ENCODE peak calls at places on chromosomes 13 and 19, in nine cellular contexts. S, X, F, Y, H, P, Q, C and V are unnamed samples.

GRCh38 chr13:65497265-65497664 is 1732.9 kb downstream of the PCDH9 start:
- DNase-seq in F (no peak), X (no peak), S (no peak), C (no peak), P (no peak), Y (no peak), Q (no peak), H (no peak), V (no peak)

GRCh38 chr13:30477346-30478235 is 11.9 kb upstream of the HMGB1 start:
- DNase-seq in C (no peak), P (no peak), Y (no peak), X (no peak), F (no peak), H (no peak), Q (no peak), S (no peak), V (no peak)

GRCh38 chr13:113741101-113741731 is 17.8 kb upstream of the TMEM255B start:
- DNase-seq in F (no peak), S (no peak), H (no peak), Y (no peak), Q (no peak), X (no peak), C (no peak), P (no peak), V (no peak)

GRCh38 chr13:111304041-111304544 is 16.3 kb upstream of the TEX29 start:
- DNase-seq in P (no peak), X (no peak), S (no peak), C (no peak), Q (no peak), Y (no peak), F (peak), H (no peak), V (peak)

GRCh38 chr19:18308948-18309325 is 13.9 kb downstream of the LSM4 start:
- DNase-seq in Y (no peak), H (no peak), X (no peak), P (peak), Q (no peak), F (no peak), C (no peak), S (no peak), V (no peak)

GRCh38 chr19:50387176-50387867 is 3.2 kb downstream of the POLD1 start:
- DNase-seq in S (no peak), H (peak), C (no peak), P (no peak), Q (no peak), X (no peak), F (no peak), Y (no peak), V (no peak)

GRCh38 chr13:70203661-70204229 is 95.5 kb upstream of the KLHL1 start:
- DNase-seq in X (no peak), C (no peak), P (no peak), F (no peak), H (no peak), Q (no peak), Y (no peak), S (no peak), V (no peak)

GRCh38 chr13:72403396-72404010 is 323.9 kb downstream of the MZT1 start:
- DNase-seq in P (no peak), S (no peak), X (no peak), Q (no peak), Y (no peak), F (no peak), H (no peak), C (no peak), V (no peak)

GRCh38 chr13:51315658-51316057 is 23.8 kb upstream of the SERPINE3 start:
- DNase-seq in C (no peak), S (no peak), Y (no peak), Q (no peak), P (no peak), H (no peak), F (no peak), X (no peak), V (no peak)

GRCh38 chr13:32791545-32792172 is 205.4 kb downstream of the PDS5B start:
- DNase-seq in P (no peak), S (no peak), F (no peak), X (peak), H (no peak), C (no peak), Q (no peak), Y (no peak), V (no peak)

DNA sequence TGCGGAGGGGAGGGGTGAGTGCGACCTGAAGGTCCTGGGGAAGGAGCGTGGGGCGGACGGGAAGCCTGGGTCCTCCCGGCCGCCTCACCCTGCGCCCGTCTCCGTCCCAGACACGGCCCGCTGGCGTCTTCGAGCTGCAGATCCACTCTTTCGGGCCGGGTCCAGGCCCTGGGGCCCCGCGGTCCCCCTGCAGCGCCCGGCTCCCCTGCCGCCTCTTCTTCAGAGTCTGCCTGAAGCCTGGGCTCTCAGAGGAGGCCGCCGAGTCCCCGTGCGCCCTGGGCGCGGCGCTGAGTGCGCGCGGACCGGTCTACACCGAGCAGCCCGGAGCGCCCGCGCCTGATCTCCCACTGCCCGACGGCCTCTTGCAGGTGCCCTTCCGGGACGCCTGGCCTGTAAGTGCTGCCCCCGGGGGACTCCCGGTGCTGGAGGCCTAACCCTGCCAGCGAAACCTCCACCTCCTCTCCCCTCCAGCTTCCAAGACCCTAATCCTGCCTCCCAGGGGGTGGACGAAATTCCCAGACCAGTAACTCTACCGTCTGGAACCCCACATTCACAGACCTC is 415 bp downstream of the DLL3 start:
- DNase-seq in F (no peak), S (peak), X (no peak), P (no peak), C (no peak), Q (no peak), Y (no peak), H (no peak), V (no peak)
- H3K4me3 ChIP-seq in F (no peak), S (peak), X (peak), P (no peak), C (no peak), Q (no peak), Y (no peak), H (no peak), V (no peak)

GRCh38 chr19:47228937-47229673 is 1.9 kb downstream of the BBC3 start:
- DNase-seq in C (no peak), Y (peak), Q (no peak), F (peak), P (peak), X (no peak), H (peak), S (no peak), V (no peak)
- TF ChIP-seq EP300 in C (no peak), Y (no peak), Q (no peak), F (no peak), P (no peak), X (no peak), H (no peak), S (no peak), V (no peak)

DNA sequence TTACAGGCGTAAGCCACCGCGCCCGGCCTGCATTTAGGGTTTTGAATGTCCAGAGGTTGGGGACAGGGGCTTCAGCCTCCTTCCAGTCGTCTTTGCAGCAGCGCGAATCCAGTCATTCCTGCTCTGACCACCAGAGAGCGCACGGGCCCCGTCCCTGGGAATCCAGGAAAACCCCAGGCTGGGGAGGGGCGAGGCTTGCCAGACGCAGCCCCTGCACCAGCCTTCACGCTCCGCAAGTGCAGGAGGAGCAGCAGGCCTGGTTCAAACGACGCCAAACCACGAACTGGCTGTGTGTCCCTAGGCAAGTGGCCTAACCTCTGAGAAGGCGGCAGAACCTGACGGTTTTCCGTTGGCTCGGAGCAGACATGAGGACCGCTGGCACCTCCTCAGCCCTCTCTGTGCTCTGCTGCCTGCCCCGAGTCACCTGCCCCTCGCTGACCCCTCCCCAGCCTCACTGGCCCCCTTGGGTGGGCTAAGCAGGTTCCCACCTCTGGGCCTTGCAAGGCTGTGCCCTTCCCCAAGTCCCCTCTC is 2.0 kb upstream of the RNF126 start:
- DNase-seq in S (peak), F (peak), Q (no peak), P (peak), H (peak), C (peak), X (peak), Y (peak), V (peak)
- H3K4me3 ChIP-seq in S (no peak), F (no peak), Q (peak), P (no peak), H (peak), C (no peak), X (no peak), Y (peak), V (no peak)

DNA sequence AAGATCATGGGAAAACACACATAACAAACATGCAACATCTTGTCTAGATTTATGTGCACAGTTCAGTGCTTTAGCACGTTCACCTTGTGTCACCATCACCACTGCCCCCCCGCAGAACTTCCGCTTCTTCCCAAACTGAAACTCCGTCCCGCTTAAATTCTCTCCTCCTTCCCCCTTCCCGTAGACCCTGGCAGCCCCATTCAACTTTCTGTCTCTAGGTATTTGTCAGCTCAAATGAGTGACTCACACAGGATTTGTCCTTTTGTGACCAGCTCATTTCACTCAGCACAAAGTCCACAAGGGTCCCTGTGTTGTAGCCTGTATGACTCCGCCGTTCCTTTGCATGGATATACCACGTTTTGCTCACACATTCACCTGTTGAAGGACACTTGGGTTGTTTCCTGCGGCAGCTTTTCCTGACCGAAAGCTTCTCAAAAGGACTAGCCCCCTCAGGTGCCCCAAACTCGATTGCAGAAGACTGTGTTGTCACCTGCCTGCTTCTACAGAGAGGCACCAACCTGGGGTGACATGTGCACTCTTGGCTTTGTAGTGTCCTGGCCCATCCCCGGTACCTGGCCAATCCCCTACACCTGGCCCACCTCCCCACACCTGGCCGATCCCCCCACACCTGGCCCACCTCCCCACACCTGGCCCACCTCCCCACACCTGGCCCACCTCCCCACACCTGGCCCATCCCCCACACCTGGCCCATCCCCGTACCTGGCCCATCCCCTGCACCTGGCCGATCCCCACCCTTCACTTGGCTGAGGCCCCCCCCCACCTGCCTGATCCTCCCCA is 25.1 kb downstream of the ATP11A start:
- DNase-seq in Y (no peak), X (no peak), C (peak), S (no peak), P (no peak), H (no peak), F (no peak), Q (no peak), V (no peak)
- TF ChIP-seq EP300 in Y (no peak), X (no peak), C (no peak), S (no peak), P (no peak), H (no peak), F (no peak), Q (no peak), V (no peak)

GRCh38 chr19:821976-822773 is 420 bp upstream of the PLPPR3 start:
- DNase-seq in Q (no peak), C (no peak), H (no peak), X (no peak), F (no peak), S (peak), P (peak), Y (no peak), V (no peak)
- H3K4me3 ChIP-seq in Q (peak), C (peak), H (peak), X (peak), F (no peak), S (peak), P (peak), Y (peak), V (no peak)

DNA sequence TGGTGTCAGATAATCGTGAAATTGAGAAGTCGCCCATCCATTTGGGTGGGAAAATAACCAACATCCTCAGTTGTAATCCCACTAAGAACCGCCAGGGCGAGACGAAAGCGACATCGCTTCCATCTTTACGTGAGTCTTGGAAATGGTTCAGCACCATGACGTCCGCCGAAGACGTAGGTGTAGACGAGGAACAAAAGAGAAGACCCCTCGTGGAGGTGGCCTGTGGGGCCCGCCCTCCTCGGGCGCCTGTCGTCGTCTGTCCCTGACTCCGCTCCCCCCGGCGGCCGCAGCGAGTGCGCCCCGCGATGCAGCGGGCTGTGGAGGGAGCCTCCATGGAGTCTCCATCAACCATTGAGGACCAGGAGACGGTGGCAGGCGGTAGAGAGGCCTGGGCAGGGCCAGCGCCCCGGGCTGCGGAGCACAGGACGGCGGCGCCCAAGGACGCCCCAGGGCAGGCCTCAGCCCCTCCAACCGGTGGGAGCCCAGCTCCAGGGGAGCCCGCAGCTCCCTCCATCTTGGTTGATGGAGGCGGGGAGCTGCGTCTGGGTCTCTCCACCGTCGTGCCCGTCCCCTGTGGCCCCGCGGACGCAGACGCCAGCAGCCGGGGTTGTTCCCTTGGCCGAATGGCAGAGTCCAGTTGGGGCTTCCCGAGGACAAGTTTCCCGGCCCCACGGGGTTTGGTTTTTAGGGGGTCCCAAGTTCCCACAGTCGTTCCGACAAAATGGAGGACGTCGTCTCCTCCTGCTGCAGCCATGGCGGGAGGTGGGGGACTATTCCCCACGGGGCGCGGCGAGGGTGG is 1.0 kb upstream of the ZMYM2 start:
- DNase-seq in P (no peak), C (peak), F (peak), H (peak), Q (peak), Y (peak), X (peak), S (peak), V (peak)
- TF ChIP-seq EP300 in P (no peak), C (no peak), F (no peak), H (no peak), Q (no peak), Y (no peak), X (no peak), S (no peak), V (no peak)

DNA sequence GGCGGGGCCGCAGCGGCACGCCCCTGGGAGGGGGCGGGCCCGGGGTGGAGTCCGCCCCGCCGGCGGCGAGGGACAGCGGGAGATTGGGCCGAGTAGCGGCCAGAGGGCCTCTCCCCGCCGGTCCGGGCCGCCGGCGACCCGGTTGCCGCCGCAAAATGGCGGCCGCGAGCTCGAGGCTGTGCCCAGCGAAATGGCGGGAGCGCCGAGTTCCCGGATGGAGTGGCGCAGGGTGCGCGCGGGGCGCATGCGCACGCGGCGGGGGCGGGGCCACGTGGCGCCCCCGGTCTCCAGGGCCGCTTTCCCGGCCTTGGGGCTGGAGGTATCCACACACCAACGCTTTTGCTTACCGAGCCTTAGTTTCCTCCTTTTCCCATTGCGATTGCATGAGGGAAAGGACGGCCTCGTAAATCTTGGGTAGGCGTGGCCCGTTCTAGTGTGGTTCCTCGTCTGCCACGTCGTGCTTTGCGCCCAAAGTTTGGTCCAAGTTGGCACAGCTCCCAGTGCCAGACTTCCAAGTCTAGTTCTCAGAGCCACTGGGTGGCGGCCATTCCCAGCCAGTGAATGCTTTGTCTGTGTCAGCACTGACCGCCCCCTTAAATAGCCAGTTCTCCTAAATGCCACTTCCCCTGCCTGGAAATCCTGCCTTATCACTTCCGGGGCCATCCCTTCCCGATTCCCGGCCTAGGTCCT is 491 bp downstream of the CIRBP start:
- DNase-seq in C (peak), Y (peak), X (peak), P (peak), H (peak), F (peak), S (peak), Q (no peak), V (peak)
- H3K4me3 ChIP-seq in C (peak), Y (peak), X (peak), P (peak), H (peak), F (peak), S (peak), Q (peak), V (peak)